ENCODE peak calls at places on chromosomes 5 and 9, in four cellular contexts. C is left ventricle myocardium inferior, J is ovary, H is fibroblast of lung. E is an unnamed sample.

GRCh38 chr5:149735066-149735465 is 5.0 kb downstream of the PPARGC1B start:
- DNase-seq in J (no peak), H (no peak), C (no peak), E (no peak)

GRCh38 chr9:88530051-88530450 is 4.9 kb upstream of the NXNL2 start:
- DNase-seq in J (no peak), H (peak), C (no peak), E (no peak)

GRCh38 chr5:67073045-67073444 is 123.6 kb downstream of the CD180 start:
- DNase-seq in C (no peak), H (no peak), J (no peak), E (no peak)

GRCh38 chr9:86674475-86674874 is 272.8 kb downstream of the GAS1 start:
- DNase-seq in H (peak), J (no peak), C (no peak), E (no peak)

GRCh38 chr9:68551191-68551590 is 10.5 kb upstream of the TMEM252 start:
- DNase-seq in H (no peak), C (no peak), J (no peak), E (no peak)

GRCh38 chr9:92607773-92608172 is 62.2 kb downstream of the IPPK start:
- DNase-seq in J (no peak), C (no peak), H (peak), E (no peak)

GRCh38 chr5:180810210-180811011 is 7.8 kb upstream of the MGAT1 start:
- DNase-seq in C (peak), H (peak), J (peak), E (peak)

GRCh38 chr5:15620501-15620900 is 120.5 kb downstream of the FBXL7 start:
- DNase-seq in J (no peak), C (no peak), H (peak), E (peak)

GRCh38 chr5:102090770-102091169 is 205.3 kb downstream of the SLCO4C1 start:
- DNase-seq in J (no peak), C (no peak), H (no peak), E (no peak)

GRCh38 chr5:153641183-153641688 is 150.8 kb downstream of the GRIA1 start:
- DNase-seq in C (no peak), J (no peak), H (no peak), E (no peak)

GRCh38 chr5:77321793-77322394 is 111.4 kb downstream of the PDE8B start:
- DNase-seq in J (no peak), C (no peak), H (no peak), E (no peak)

GRCh38 chr9:117375956-117376355 is 38.9 kb downstream of the ASTN2 start:
- DNase-seq in J (no peak), H (no peak), C (no peak), E (no peak)

GRCh38 chr5:169450464-169450863 is 133.1 kb upstream of the SPDL1 start:
- DNase-seq in J (no peak), H (peak), C (no peak), E (no peak)

GRCh38 chr9:93657331-93658111 is 81.1 kb downstream of the PHF2 start:
- DNase-seq in J (no peak), C (peak), H (no peak), E (peak)

GRCh38 chr9:97601228-97601898 is 31.8 kb downstream of the TSTD2 start:
- DNase-seq in J (no peak), H (no peak), C (no peak), E (no peak)

GRCh38 chr5:177049285-177049684 is 26.8 kb downstream of the ZNF346 start:
- DNase-seq in C (no peak), J (no peak), H (no peak), E (no peak)

GRCh38 chr9:99075246-99075912 is 29.5 kb upstream of the TGFBR1 start:
- DNase-seq in H (peak), C (no peak), J (no peak), E (no peak)

GRCh38 chr9:137479315-137479861 is 20.3 kb upstream of the NSMF start:
- DNase-seq in H (no peak), C (no peak), J (no peak), E (no peak)
- H3K4me3 ChIP-seq in H (no peak), C (no peak), J (no peak), E (no peak)

DNA sequence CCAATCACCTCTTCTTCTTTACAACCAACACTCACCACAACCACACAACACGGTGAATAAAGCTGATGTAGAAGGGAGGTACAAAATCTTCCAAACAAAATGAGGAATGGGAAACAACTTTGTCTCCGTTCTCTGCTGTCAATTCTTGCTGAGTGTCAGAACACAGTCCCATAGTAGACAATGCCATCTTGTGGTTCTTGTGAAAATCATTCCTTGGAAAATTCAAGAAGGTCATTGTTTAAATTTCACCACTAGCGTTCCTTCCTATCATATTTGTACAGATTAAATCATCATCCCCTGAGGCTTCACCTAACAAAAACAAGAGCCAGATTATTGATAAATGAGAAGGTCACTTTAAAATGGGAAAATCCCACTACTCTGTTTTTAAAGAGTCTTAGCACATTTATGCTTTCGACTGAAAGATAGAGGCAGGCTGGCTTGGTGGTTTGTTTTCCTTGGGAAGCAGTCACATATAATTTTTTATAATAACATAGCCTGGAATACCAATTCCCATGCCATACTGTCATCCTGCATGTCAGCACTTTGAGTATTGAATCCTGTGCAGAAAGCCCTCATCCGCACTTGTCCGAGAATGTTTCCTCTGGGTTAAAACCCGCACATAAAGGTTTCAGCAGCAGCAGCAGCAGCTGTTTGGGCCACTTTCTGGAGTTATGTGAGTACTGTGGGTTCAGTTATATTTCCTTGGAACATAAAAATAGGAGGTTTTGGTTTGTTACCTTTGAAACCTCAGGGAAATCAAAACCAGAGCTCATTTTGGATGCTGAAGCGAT is 395.0 kb upstream of the SMARCA2 start:
- DNase-seq in J (no peak), H (no peak), C (no peak), E (no peak)
- H3K27ac ChIP-seq in J (no peak), H (no peak), C (no peak), E (no peak)

DNA sequence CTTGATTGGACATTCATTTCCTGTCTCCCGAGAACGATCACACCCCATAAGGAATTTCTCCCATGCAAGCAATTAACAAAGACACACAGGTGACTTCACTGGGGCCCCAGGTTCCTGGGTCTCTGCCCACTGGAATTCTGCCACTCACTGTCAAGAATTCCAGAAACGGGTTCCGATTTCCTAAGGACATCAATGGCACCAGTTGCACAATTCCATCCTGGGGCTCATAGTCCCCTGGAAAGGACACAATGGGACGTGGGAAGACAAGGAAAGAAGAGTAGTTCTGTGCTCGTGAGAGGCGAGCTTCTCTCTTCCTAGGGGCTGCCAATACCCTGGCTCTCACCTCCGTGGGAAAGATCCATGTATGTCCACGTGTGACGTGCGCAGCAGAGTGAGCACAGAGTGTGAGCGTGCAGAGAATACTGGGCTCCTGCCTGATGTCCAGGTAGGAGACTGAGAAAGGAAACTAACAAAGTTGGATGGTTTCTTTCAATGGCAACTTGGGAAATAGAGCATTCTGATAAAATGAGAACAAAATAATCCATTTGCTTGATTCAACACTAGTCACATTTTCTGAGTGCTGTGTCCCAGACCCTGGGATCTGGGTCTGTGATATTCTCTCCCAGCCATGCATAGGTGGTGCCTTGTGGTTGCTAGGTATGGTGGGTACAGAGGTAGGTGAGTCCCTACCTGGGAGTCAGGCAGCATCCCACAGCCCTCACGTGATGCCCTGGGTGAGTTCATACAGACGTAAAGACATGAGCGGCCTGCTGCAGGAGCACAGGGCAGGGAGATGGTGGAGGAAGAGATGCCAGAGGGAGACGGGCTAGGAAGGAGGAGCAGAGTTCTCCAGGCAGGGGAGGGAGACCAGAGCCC is 159.8 kb downstream of the COL23A1 start:
- DNase-seq in C (no peak), H (no peak), J (no peak), E (no peak)
- H3K4me3 ChIP-seq in C (no peak), H (no peak), J (no peak), E (no peak)

GRCh38 chr9:107222020-107222522 is 61.0 kb upstream of the RAD23B start:
- DNase-seq in C (no peak), J (no peak), H (peak), E (no peak)

GRCh38 chr9:107221321-107221720 is 61.8 kb upstream of the RAD23B start:
- DNase-seq in C (no peak), J (no peak), H (no peak), E (no peak)

GRCh38 chr9:107218834-107219485 is 64.1 kb upstream of the RAD23B start:
- DNase-seq in H (no peak), J (no peak), C (no peak), E (no peak)

GRCh38 chr9:107216331-107216730 is 66.7 kb upstream of the RAD23B start:
- DNase-seq in J (no peak), C (no peak), H (peak), E (no peak)

GRCh38 chr9:107219486-107219853 is 63.6 kb upstream of the RAD23B start:
- DNase-seq in H (no peak), J (no peak), C (no peak), E (no peak)
- H3K27ac ChIP-seq in H (no peak), J (no peak), C (no peak), E (no peak)

DNA sequence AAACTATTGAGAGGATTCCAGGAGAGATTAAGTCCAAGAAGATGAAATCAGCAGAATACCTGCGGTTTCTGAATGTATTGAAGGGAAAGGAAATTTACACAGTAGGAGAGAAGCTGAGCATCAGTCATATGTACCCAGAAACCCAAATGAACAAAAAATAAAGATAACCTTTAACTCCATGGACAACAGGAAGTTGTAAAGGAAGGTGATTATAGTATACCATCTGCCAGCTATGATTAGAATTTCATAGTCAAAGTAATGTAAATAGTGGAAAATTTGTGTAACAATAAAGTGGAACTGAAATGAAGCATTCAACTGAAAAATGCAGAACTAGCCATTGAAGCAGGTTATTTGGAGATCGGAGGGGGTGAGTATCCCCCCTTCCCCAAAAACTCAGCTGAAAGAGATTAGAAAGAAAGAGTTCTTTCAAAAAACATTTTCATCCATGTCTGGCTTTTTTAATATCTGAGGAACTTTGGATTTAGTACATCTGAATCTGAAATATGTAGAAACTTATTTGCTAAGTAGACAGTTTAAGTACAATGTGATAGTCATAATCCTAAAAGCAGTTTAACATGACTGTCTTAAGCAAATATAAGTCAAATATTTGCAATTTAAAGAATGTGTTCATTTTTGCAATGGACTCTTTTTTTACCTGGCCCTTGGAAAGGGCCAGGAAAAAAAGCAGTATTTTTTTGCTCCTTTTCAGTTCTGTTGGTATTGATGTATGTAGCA is 58.4 kb downstream of the APC start:
- DNase-seq in H (peak), J (no peak), C (no peak), E (no peak)
- H3K4me3 ChIP-seq in H (no peak), J (no peak), C (no peak), E (no peak)

GRCh38 chr9:70477146-70477745 is 62.8 kb upstream of the KLF9 start:
- DNase-seq in J (no peak), H (peak), C (no peak), E (no peak)

GRCh38 chr9:70478963-70479641 is 64.6 kb upstream of the KLF9 start:
- DNase-seq in H (peak), C (no peak), J (no peak), E (no peak)

GRCh38 chr9:70479880-70480291 is 65.4 kb upstream of the KLF9 start:
- DNase-seq in J (peak), C (no peak), H (peak), E (no peak)

GRCh38 chr9:70480405-70480980 is 66.0 kb upstream of the KLF9 start:
- DNase-seq in J (peak), C (peak), H (peak), E (peak)

GRCh38 chr9:70477907-70478480 is 63.5 kb upstream of the KLF9 start:
- DNase-seq in H (no peak), J (no peak), C (no peak), E (no peak)
- H3K27ac ChIP-seq in H (no peak), J (no peak), C (peak), E (peak)

GRCh38 chr5:151254533-151254932 is 1.5 kb downstream of the GM2A start:
- DNase-seq in H (no peak), C (no peak), J (no peak), E (no peak)

GRCh38 chr5:151255621-151256286 is 2.8 kb downstream of the GM2A start:
- DNase-seq in H (no peak), J (no peak), C (no peak), E (no peak)

GRCh38 chr5:151259931-151260330 is 6.9 kb downstream of the GM2A start:
- DNase-seq in C (no peak), H (no peak), J (no peak), E (no peak)

GRCh38 chr5:151258771-151259170 is 5.8 kb downstream of the GM2A start:
- DNase-seq in H (no peak), C (no peak), J (no peak), E (no peak)

GRCh38 chr5:151257731-151258715 is 5.0 kb downstream of the GM2A start:
- DNase-seq in C (no peak), J (no peak), H (peak), E (no peak)
- H3K4me3 ChIP-seq in C (no peak), J (no peak), H (no peak), E (no peak)

DNA sequence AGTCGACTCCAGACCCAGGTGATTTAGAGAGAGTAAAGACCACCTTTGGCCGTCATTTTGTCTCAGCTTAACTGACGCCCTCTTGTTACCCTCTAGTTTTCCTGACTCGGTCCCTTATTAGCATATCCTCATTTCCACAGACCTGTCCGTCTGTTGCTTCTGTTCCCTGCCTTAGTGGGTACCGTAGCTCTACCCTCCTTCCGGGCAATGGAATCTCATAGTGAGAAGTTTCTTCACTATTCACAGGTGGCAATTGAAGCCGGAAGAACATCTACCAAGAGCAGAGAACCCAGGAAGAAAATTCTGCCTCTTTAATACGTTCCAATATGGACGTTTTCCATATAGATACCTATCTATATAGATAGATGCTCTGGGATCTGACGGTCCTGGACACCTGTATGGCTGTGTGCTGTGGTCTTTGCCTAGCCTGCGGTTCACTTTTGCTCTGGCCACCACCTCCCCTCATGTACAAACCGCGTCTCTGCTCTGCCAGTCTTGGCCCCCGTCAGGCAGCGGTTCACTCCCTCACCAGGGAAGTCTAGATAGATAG is 652 bp upstream of the TMEM161B start:
- DNase-seq in C (no peak), H (peak), J (peak), E (no peak)
- H3K27ac ChIP-seq in C (peak), H (peak), J (peak), E (peak)

E was measured in coronary artery.